ENCODE peak calls at places on chromosome 21, in six cellular contexts. K is CD4-positive, CD25-positive, alpha-beta regulatory T cell; L is HuH-7.5; C is GM10248; Y is stimulated activated CD8-positive, alpha-beta memory T cell treated with anti-CD3 and anti-CD28 coated beads, Interleukin-4, amount 100 ng/mL, for 24 hours; Q is fibroblast of pulmonary artery. O is an unnamed sample.

GRCh38 chr21:26719750-26720149 is 125.5 kb downstream of the ADAMTS1 start:
- DNase-seq in Y (no peak), L (no peak), Q (no peak), K (no peak), C (no peak), O (no peak)

GRCh38 chr21:15947707-15948106 is 217.9 kb downstream of the USP25 start:
- DNase-seq in C (no peak), Q (no peak), Y (no peak), K (no peak), L (no peak), O (no peak)

GRCh38 chr21:45365608-45366241 is 39.2 kb upstream of the COL18A1 start:
- DNase-seq in C (no peak), K (no peak), L (peak), Y (no peak), Q (peak), O (no peak)

GRCh38 chr21:40719615-40720014 is 127.3 kb downstream of the DSCAM start:
- DNase-seq in L (no peak), C (no peak), K (no peak), Q (no peak), Y (no peak), O (no peak)

GRCh38 chr21:35581640-35582039 is 478.7 kb downstream of the SETD4 start:
- DNase-seq in C (no peak), Y (no peak), Q (no peak), K (no peak), L (no peak), O (no peak)

GRCh38 chr21:45537111-45537745 is 5.0 kb downstream of the SLC19A1 start:
- DNase-seq in Y (no peak), L (no peak), C (no peak), Q (no peak), K (no peak), O (no peak)

GRCh38 chr21:33029975-33030461 is 4.3 kb downstream of the OLIG2 start:
- DNase-seq in K (no peak), Y (no peak), C (no peak), Q (no peak), L (no peak), O (no peak)

GRCh38 chr21:45001134-45002095 is 61.6 kb downstream of the SLX9 start:
- DNase-seq in Y (no peak), C (no peak), Q (peak), L (no peak), K (no peak), O (no peak)

GRCh38 chr21:35614412-35614901 is 445.9 kb downstream of the SETD4 start:
- DNase-seq in C (no peak), Q (peak), K (no peak), Y (no peak), L (no peak), O (no peak)

GRCh38 chr21:44568261-44568660 is 5.3 kb upstream of the KRTAP10-4 start:
- DNase-seq in L (no peak), Q (no peak), Y (no peak), C (peak), K (no peak), O (no peak)

GRCh38 chr21:25369524-25370300 is 237.6 kb downstream of the MRPL39 start:
- DNase-seq in Y (no peak), K (no peak), Q (peak), L (no peak), C (no peak), O (no peak)

GRCh38 chr21:16829532-16829931 is 683.3 kb upstream of the CXADR start:
- DNase-seq in Q (no peak), Y (no peak), C (no peak), L (no peak), K (no peak), O (no peak)

GRCh38 chr21:32114434-32115063 is 164.3 kb downstream of the MIS18A start:
- DNase-seq in L (no peak), Y (no peak), Q (no peak), K (no peak), C (no peak), O (no peak)

GRCh38 chr21:46604975-46605758 is at the start of gene S100B:
- DNase-seq in C (no peak), Q (no peak), L (no peak), Y (no peak), K (no peak), O (no peak)

GRCh38 chr21:15221799-15222386 is 157.1 kb upstream of the NRIP1 start:
- DNase-seq in C (no peak), Q (peak), Y (no peak), K (no peak), L (peak), O (peak)

GRCh38 chr21:39523398-39523797 is 71.6 kb downstream of the SH3BGR start:
- DNase-seq in Q (peak), K (no peak), C (no peak), Y (no peak), L (no peak), O (no peak)

GRCh38 chr21:29340228-29340627 is 41.5 kb downstream of the BACH1 start:
- DNase-seq in Y (no peak), Q (no peak), L (no peak), K (no peak), C (no peak), O (no peak)

GRCh38 chr21:32349333-32349944 is 43.4 kb downstream of the URB1 start:
- DNase-seq in L (no peak), Y (no peak), K (no peak), Q (no peak), C (no peak), O (no peak)

GRCh38 chr21:18840239-18840638 is 436.7 kb upstream of the TMPRSS15 start:
- DNase-seq in K (no peak), Q (peak), L (no peak), Y (no peak), C (no peak), O (peak)

GRCh38 chr21:38990424-38990794 is 184.7 kb downstream of the ETS2 start:
- DNase-seq in C (no peak), Y (no peak), K (no peak), Q (no peak), L (no peak), O (no peak)

GRCh38 chr21:38460171-38460742 is 38.0 kb downstream of the ERG start:
- DNase-seq in Q (peak), L (no peak), K (no peak), C (no peak), Y (no peak), O (no peak)

O was measured in GM12865.